ENCODE peak calls at places on chromosomes 6 and 20, in eight cellular contexts. G is cardiac fibroblast; T is astrocyte of the spinal cord; K is adrenal gland; W is body of pancreas; U is left ventricle myocardium inferior; D is CD8-positive, alpha-beta T cell; Q is heart left ventricle. V is an unnamed sample.

GRCh38 chr20:62642666-62643520 is 590 bp downstream of the SLCO4A1 start:
- DNase-seq in Q (no peak), K (no peak), W (peak), D (no peak), U (no peak), T (no peak), G (peak), V (no peak)

GRCh38 chr6:15663057-15663638 is 320 bp upstream of the DTNBP1 start:
- DNase-seq in Q (no peak), W (no peak), G (peak), U (no peak), T (peak), K (no peak), D (no peak), V (peak)

GRCh38 chr20:33131949-33132822 is 35.8 kb upstream of the BPIFA2 start:
- DNase-seq in U (no peak), G (no peak), K (no peak), W (no peak), D (no peak), Q (no peak), T (no peak), V (no peak)

GRCh38 chr6:35484921-35485392 is 11.9 kb downstream of the TEAD3 start:
- DNase-seq in K (no peak), W (no peak), D (no peak), G (peak), T (no peak), Q (no peak), U (no peak), V (no peak)

GRCh38 chr6:163405412-163406309 is 8.9 kb upstream of the QKI start:
- DNase-seq in W (peak), U (peak), D (no peak), T (no peak), K (peak), Q (peak), G (peak), V (no peak)

GRCh38 chr20:11849976-11850670 is 67.6 kb upstream of the BTBD3 start:
- DNase-seq in T (peak), G (peak), D (no peak), K (peak), Q (no peak), U (no peak), W (no peak), V (peak)

GRCh38 chr6:155120034-155120433 is 124.9 kb downstream of the TIAM2 start:
- DNase-seq in D (no peak), W (no peak), K (no peak), G (no peak), U (no peak), T (peak), Q (no peak), V (peak)

GRCh38 chr20:37319120-37319717 is 26.7 kb upstream of the SRC start:
- DNase-seq in U (no peak), W (no peak), K (no peak), T (peak), D (no peak), Q (no peak), G (no peak), V (no peak)

GRCh38 chr6:149566372-149567193 is at the start of gene GINM1:
- DNase-seq in D (peak), G (peak), Q (peak), U (peak), T (peak), K (peak), W (peak), V (no peak)

GRCh38 chr6:156777866-156778614 is 862 bp downstream of the ARID1B start:
- DNase-seq in Q (peak), G (peak), K (peak), U (peak), T (peak), D (peak), W (peak), V (no peak)

GRCh38 chr6:111592726-111593515 is 12.8 kb downstream of the TRAF3IP2 start:
- DNase-seq in K (no peak), T (no peak), Q (no peak), G (no peak), W (no peak), D (no peak), U (no peak), V (no peak)

DNA sequence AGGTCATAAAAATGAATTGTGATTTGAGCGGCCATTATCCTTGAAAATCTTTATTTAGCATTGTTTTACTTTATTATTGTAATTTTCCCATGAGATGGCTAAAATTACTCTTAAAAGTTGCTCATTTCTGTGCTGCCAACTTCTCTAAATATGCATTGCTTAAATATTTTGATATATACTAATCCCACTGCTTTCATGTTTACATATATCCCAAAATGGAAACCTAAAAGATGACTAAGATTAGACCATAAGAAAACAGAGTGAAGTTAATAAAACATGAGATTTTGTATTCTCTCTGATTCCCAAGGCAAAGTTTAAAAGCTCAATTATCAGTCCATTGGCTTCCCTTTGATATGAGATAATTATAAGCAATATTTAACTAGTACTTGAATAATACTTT is 1227.0 kb upstream of the CITED2 start:
- DNase-seq in Q (no peak), G (peak), D (no peak), K (no peak), W (no peak), T (no peak), U (no peak), V (no peak)
- H3K4me3 ChIP-seq in Q (no peak), G (no peak), D (no peak), K (no peak), W (no peak), T (no peak), U (no peak), V (no peak)

GRCh38 chr6:7725412-7725811 is 487 bp upstream of the BMP6 start:
- DNase-seq in G (no peak), T (no peak), Q (no peak), D (no peak), K (no peak), W (no peak), U (no peak), V (no peak)
- H3K4me3 ChIP-seq in G (peak), T (peak), Q (no peak), D (no peak), K (no peak), W (no peak), U (peak), V (peak)

DNA sequence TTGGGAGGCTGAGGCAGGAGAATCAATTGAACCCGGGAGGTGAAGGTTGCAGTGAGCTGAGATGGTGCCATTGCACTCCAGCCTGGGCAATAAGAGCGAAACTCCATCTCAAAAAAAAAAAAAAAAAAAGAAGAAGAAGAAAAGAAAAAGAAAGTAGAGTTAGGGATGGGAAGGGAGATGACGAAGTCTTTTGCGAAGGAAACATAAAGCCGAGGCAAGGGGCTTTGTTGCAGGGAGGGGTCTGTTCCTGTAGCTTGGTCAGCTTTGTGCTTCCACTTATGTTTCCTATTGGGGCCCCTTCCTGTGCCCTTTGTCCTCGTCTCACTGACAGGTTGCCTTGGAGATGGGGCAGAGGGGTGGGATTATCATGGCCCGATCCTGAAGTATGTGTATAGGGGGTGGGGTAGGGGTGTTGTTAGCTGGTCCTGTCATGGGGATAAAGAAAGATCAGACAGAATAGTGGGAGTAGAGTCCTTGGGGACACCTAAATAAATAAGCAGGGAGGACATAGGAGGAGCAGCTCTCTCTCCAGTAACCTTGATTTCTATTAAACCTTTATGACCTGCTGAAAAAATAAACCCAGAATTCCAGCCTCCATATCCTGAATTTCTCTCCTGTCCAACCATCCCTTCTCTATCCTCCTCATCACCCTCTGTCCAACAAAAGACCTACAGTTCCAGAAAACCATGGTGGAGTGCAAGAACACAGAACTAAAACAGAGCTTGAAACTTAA is 1.2 kb upstream of the CLIC1 start:
- DNase-seq in T (no peak), D (no peak), K (no peak), W (no peak), G (no peak), U (no peak), Q (no peak), V (no peak)
- H3K4me3 ChIP-seq in T (no peak), D (peak), K (no peak), W (no peak), G (no peak), U (peak), Q (no peak), V (peak)

DNA sequence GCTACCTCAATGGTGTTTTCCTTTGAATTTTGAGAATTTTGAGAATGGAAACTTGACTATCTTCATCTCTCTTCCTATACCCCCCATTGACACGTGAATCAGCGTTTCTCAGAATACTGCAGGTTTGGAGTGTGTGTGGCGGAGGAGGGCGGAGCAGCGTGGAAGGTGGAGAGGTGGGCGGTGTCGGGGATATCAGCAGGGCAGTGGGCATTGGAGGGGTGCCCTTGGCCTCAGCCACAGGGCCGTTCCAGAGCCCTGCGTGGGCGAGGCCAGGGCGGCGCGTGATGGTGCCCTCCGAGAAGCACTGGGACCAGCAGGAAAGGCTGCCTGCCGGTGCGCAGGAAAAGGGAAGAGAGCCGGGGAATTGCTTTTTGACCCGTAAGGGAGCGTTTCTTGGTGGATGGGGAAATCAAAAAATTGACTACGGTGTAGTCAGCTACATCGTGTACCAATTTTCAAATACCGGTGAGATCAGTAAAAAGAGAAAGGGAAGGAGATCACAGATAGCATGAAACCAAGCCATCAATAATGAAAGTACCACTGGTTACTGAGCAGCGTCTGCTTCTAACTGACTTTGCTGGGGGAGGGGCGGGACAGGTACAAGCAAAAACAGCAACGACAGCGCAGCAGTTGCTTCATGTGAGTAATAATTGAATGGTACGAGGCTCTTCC is 82.7 kb upstream of the DUSP22 start:
- DNase-seq in W (no peak), U (no peak), G (no peak), T (no peak), Q (no peak), K (no peak), D (no peak), V (no peak)
- H3K4me3 ChIP-seq in W (no peak), U (no peak), G (no peak), T (no peak), Q (no peak), K (no peak), D (no peak), V (no peak)

GRCh38 chr6:44202332-44202971 is 14.3 kb upstream of the MYMX start:
- DNase-seq in U (no peak), K (no peak), D (no peak), G (no peak), W (no peak), Q (no peak), T (no peak), V (no peak)
- H3K4me3 ChIP-seq in U (no peak), K (no peak), D (no peak), G (no peak), W (no peak), Q (no peak), T (no peak), V (no peak)

V was measured in skeletal muscle cell.